ENCODE peak calls at places on chromosomes 5 and 9, in seven cellular contexts. One of them, this sample, is unnamed.

GRCh38 chr5:125162714-125163113 is 416.3 kb upstream of the ZNF608 start:
- DNase-seq in ACHN: no peak
- DNase-seq in stimulated activated CD8-positive, alpha-beta memory T cell treated with anti-CD3 and anti-CD28 coated beads, Interleukin-4, amount 100 ng/mL, for 1 hour: no peak
- DNase-seq in astrocyte of the spinal cord: no peak
- DNase-seq in sciatic nerve: no peak
- DNase-seq in NCI-H446: no peak
- DNase-seq in CD4-positive, alpha-beta T cell: no peak
- DNase-seq in this sample: no peak

GRCh38 chr5:885529-885928 is 7.1 kb downstream of the BRD9 start:
- DNase-seq in ACHN: no peak
- DNase-seq in stimulated activated CD8-positive, alpha-beta memory T cell treated with anti-CD3 and anti-CD28 coated beads, Interleukin-4, amount 100 ng/mL, for 1 hour: no peak
- DNase-seq in astrocyte of the spinal cord: no peak
- DNase-seq in sciatic nerve: no peak
- DNase-seq in NCI-H446: no peak
- DNase-seq in CD4-positive, alpha-beta T cell: no peak
- DNase-seq in this sample: no peak

GRCh38 chr5:172782169-172783039 is 11.4 kb upstream of the DUSP1 start:
- DNase-seq in ACHN: no peak
- DNase-seq in stimulated activated CD8-positive, alpha-beta memory T cell treated with anti-CD3 and anti-CD28 coated beads, Interleukin-4, amount 100 ng/mL, for 1 hour: no peak
- DNase-seq in astrocyte of the spinal cord: peak; percentile 58
- DNase-seq in sciatic nerve: no peak
- DNase-seq in NCI-H446: no peak
- DNase-seq in CD4-positive, alpha-beta T cell: no peak
- DNase-seq in this sample: no peak

GRCh38 chr5:59241564-59241963 is 652.0 kb downstream of the PDE4D start:
- DNase-seq in ACHN: no peak
- DNase-seq in stimulated activated CD8-positive, alpha-beta memory T cell treated with anti-CD3 and anti-CD28 coated beads, Interleukin-4, amount 100 ng/mL, for 1 hour: no peak
- DNase-seq in astrocyte of the spinal cord: no peak
- DNase-seq in sciatic nerve: no peak
- DNase-seq in NCI-H446: no peak
- DNase-seq in CD4-positive, alpha-beta T cell: no peak
- DNase-seq in this sample: no peak

GRCh38 chr5:133332732-133333024 is 279.7 kb downstream of the FSTL4 start:
- DNase-seq in ACHN: no peak
- DNase-seq in stimulated activated CD8-positive, alpha-beta memory T cell treated with anti-CD3 and anti-CD28 coated beads, Interleukin-4, amount 100 ng/mL, for 1 hour: no peak
- DNase-seq in astrocyte of the spinal cord: no peak
- DNase-seq in sciatic nerve: no peak
- DNase-seq in NCI-H446: no peak
- DNase-seq in CD4-positive, alpha-beta T cell: no peak
- DNase-seq in this sample: no peak

GRCh38 chr9:111957856-111958631 is 61.4 kb downstream of the UGCG start:
- DNase-seq in ACHN: peak; percentile 72
- DNase-seq in stimulated activated CD8-positive, alpha-beta memory T cell treated with anti-CD3 and anti-CD28 coated beads, Interleukin-4, amount 100 ng/mL, for 1 hour: no peak
- DNase-seq in astrocyte of the spinal cord: peak; percentile 97
- DNase-seq in sciatic nerve: peak; percentile 14
- DNase-seq in NCI-H446: no peak
- DNase-seq in CD4-positive, alpha-beta T cell: no peak
- DNase-seq in this sample: peak; percentile 55

GRCh38 chr5:113817683-113818082 is 304.2 kb downstream of the YTHDC2 start:
- DNase-seq in ACHN: no peak
- DNase-seq in stimulated activated CD8-positive, alpha-beta memory T cell treated with anti-CD3 and anti-CD28 coated beads, Interleukin-4, amount 100 ng/mL, for 1 hour: no peak
- DNase-seq in astrocyte of the spinal cord: no peak
- DNase-seq in sciatic nerve: no peak
- DNase-seq in NCI-H446: no peak
- DNase-seq in CD4-positive, alpha-beta T cell: no peak
- DNase-seq in this sample: no peak

GRCh38 chr9:128928624-128929023 is 7.8 kb downstream of the PHYHD1 start:
- DNase-seq in ACHN: no peak
- DNase-seq in stimulated activated CD8-positive, alpha-beta memory T cell treated with anti-CD3 and anti-CD28 coated beads, Interleukin-4, amount 100 ng/mL, for 1 hour: no peak
- DNase-seq in astrocyte of the spinal cord: no peak
- DNase-seq in sciatic nerve: no peak
- DNase-seq in NCI-H446: no peak
- DNase-seq in CD4-positive, alpha-beta T cell: no peak
- DNase-seq in this sample: no peak

GRCh38 chr9:10045598-10045997 is 567.2 kb downstream of the PTPRD start:
- DNase-seq in ACHN: peak; percentile 12
- DNase-seq in stimulated activated CD8-positive, alpha-beta memory T cell treated with anti-CD3 and anti-CD28 coated beads, Interleukin-4, amount 100 ng/mL, for 1 hour: no peak
- DNase-seq in astrocyte of the spinal cord: peak; percentile 37
- DNase-seq in sciatic nerve: no peak
- DNase-seq in NCI-H446: peak; percentile 21
- DNase-seq in CD4-positive, alpha-beta T cell: no peak
- DNase-seq in this sample: peak; percentile 37

GRCh38 chr5:135864503-135865443 is 30.3 kb downstream of the SLC25A48 start:
- DNase-seq in ACHN: no peak
- DNase-seq in stimulated activated CD8-positive, alpha-beta memory T cell treated with anti-CD3 and anti-CD28 coated beads, Interleukin-4, amount 100 ng/mL, for 1 hour: no peak
- DNase-seq in astrocyte of the spinal cord: no peak
- DNase-seq in sciatic nerve: no peak
- DNase-seq in NCI-H446: no peak
- DNase-seq in CD4-positive, alpha-beta T cell: no peak
- DNase-seq in this sample: no peak

This sample was measured in SJCRH30.